ENCODE peak calls at places on chromosomes 11 and 22, in four cellular contexts. I is adipocyte; B is stimulated activated naive CD4-positive, alpha-beta T cell treated with Interleukin-2 at 50 U/mL for 16 hours; L is choroid plexus epithelial cell. E is an unnamed sample.

GRCh38 chr11:86577663-86578636 is 94.5 kb downstream of the ME3 start:
- DNase-seq in I (peak), B (no peak), L (peak), E (peak)

GRCh38 chr11:1772270-1773130 is 8.8 kb upstream of the CTSD start:
- DNase-seq in I (peak), B (peak), L (peak), E (peak)

GRCh38 chr22:27966168-27967064 is 47.4 kb upstream of the PITPNB start:
- DNase-seq in I (no peak), B (no peak), L (no peak), E (no peak)

GRCh38 chr11:65588199-65589054 is 7.2 kb downstream of the KCNK7 start:
- DNase-seq in I (peak), B (peak), L (peak), E (peak)

GRCh38 chr11:127818625-127819024 is 768.7 kb downstream of the ETS1 start:
- DNase-seq in I (no peak), B (no peak), L (no peak), E (no peak)

GRCh38 chr11:111018571-111018970 is 227.0 kb upstream of the POU2AF2 start:
- DNase-seq in I (peak), B (no peak), L (peak), E (peak)

GRCh38 chr11:451738-452137 is 1.7 kb downstream of the PTDSS2 start:
- DNase-seq in I (no peak), B (no peak), L (no peak), E (no peak)

GRCh38 chr22:30392661-30393321 is 4.0 kb upstream of the SEC14L2 start:
- DNase-seq in I (no peak), B (no peak), L (no peak), E (no peak)

GRCh38 chr22:22609271-22609670 is 35.1 kb upstream of the GGTLC2 start:
- DNase-seq in I (no peak), B (no peak), L (peak), E (peak)

GRCh38 chr11:30608534-30608933 is 22.4 kb upstream of the MPPED2 start:
- DNase-seq in I (no peak), B (no peak), L (no peak), E (no peak)

GRCh38 chr11:65594991-65595920 is at the start of gene KCNK7:
- DNase-seq in I (no peak), B (no peak), L (no peak), E (no peak)

GRCh38 chr22:46549565-46549840 is 12.1 kb upstream of the CELSR1 start:
- DNase-seq in I (no peak), B (no peak), L (no peak), E (no peak)

GRCh38 chr11:10975287-10975721 is 117.5 kb upstream of the ZBED5 start:
- DNase-seq in I (no peak), B (no peak), L (no peak), E (no peak)

GRCh38 chr11:9759519-9760179 is 95.8 kb downstream of the SWAP70 start:
- DNase-seq in I (peak), B (peak), L (peak), E (peak)

GRCh38 chr11:134560566-134561347 is 148.7 kb upstream of the B3GAT1 start:
- DNase-seq in I (no peak), B (no peak), L (no peak), E (no peak)

GRCh38 chr11:71962428-71963038 is 33.7 kb downstream of the RNF121 start:
- DNase-seq in I (peak), B (no peak), L (peak), E (peak)

GRCh38 chr11:118715837-118716260 is 36.4 kb upstream of the TREH start:
- DNase-seq in I (peak), B (no peak), L (no peak), E (no peak)

GRCh38 chr11:121031167-121031566 is 7.3 kb downstream of the TBCEL start:
- DNase-seq in I (no peak), B (no peak), L (no peak), E (no peak)

GRCh38 chr22:29710922-29711593 is 8.7 kb upstream of the CABP7 start:
- DNase-seq in I (no peak), B (no peak), L (no peak), E (no peak)